ENCODE peak calls at places on chromosomes 16 and 17, in seven cellular contexts. Q is A549, S is K562, D is SK-N-SH, G is IMR-90, N is HepG2, R is H1. W is an unnamed sample.

GRCh38 chr17:40516581-40517285 is 15.3 kb upstream of the TNS4 start:
- DNase-seq in Q (peak; percentile 74), R (no peak), S (peak; percentile 66), N (peak; percentile 93), G (no peak), D (peak; percentile 43), W (peak; percentile 60)

GRCh38 chr17:80146121-80147034 is 550 bp downstream of the EIF4A3 start:
- DNase-seq in N (no peak), G (peak; percentile 16), S (peak; percentile 63), D (peak; percentile 79), Q (no peak), R (no peak), W (no peak)

GRCh38 chr17:66494023-66494803 is 191.8 kb downstream of the PRKCA start:
- DNase-seq in N (no peak), R (no peak), S (peak; percentile 31), G (peak; percentile 94), D (no peak), Q (peak; percentile 82), W (no peak)

GRCh38 chr17:48532261-48532660 is 1.4 kb upstream of the HOXB1 start:
- DNase-seq in R (no peak), Q (no peak), G (no peak), S (no peak), N (no peak), D (no peak), W (no peak)

GRCh38 chr17:40515491-40516041 is 14.1 kb upstream of the TNS4 start:
- DNase-seq in S (no peak), G (no peak), R (no peak), Q (no peak), N (no peak), D (no peak), W (no peak)

GRCh38 chr17:59643159-59643857 is 23.6 kb downstream of the CLTC start:
- DNase-seq in D (no peak), R (no peak), N (no peak), G (peak; percentile 61), S (no peak), Q (no peak), W (no peak)

GRCh38 chr16:65010136-65010535 is 111.7 kb downstream of the CDH11 start:
- DNase-seq in R (no peak), D (no peak), N (no peak), G (no peak), S (no peak), Q (no peak), W (no peak)

GRCh38 chr17:59327891-59328290 is 3.6 kb upstream of the YPEL2 start:
- DNase-seq in Q (no peak), N (no peak), D (peak; percentile 4), S (no peak), G (no peak), R (no peak), W (no peak)

GRCh38 chr16:15599303-15600070 is 43.5 kb downstream of the MARF1 start:
- DNase-seq in S (no peak), R (no peak), G (no peak), Q (no peak), D (no peak), N (no peak), W (no peak)

GRCh38 chr17:51119415-51120356 is 982 bp downstream of the SPAG9 start:
- DNase-seq in G (peak; percentile 46), S (no peak), N (peak; percentile 65), D (peak; percentile 24), R (no peak), Q (peak; percentile 50), W (no peak)

GRCh38 chr16:73183678-73184092 is 135.8 kb upstream of the ZFHX3 start:
- DNase-seq in S (no peak), N (no peak), D (peak; percentile 72), Q (no peak), R (no peak), G (no peak), W (no peak)

GRCh38 chr17:62678214-62678919 is 50.9 kb downstream of the MRC2 start:
- DNase-seq in D (peak; percentile 47), N (no peak), S (no peak), Q (no peak), R (no peak), G (no peak), W (no peak)

GRCh38 chr16:85227924-85228462 is 115.7 kb upstream of the CIBAR2 start:
- DNase-seq in Q (no peak), N (no peak), G (peak; percentile 76), S (peak; percentile 52), D (peak; percentile 69), R (no peak), W (no peak)

GRCh38 chr16:72740346-72740745 is 307.6 kb downstream of the ZFHX3 start:
- DNase-seq in N (no peak), R (no peak), D (no peak), Q (no peak), S (no peak), G (peak; percentile 43), W (no peak)

DNA sequence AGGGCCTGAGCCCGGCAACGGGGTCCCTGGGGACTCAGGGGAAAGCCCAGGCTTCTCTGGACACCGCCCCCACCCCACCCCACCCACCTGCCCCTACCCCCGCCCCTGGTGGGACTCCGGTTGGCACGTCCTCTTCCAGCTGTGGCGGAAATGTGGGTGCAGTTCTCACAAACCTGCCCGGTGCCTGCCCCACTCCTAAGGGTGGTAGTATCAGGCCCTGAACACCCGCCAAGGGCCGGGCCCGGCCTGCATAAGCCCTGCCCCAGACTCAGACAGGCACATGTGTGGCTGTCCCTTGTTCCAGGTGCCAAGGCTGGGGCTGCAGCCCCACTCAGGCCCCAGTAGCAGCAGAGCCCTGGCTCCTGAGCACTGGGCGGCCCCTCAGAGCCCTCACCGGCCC is 58.1 kb downstream of the ACTG1 start:
- DNase-seq in D (no peak), Q (no peak), R (no peak), G (no peak), N (no peak), S (no peak), W (no peak)
- TF ChIP-seq RFX5 in D (no peak), Q (no peak), R (no peak), G (no peak), N (no peak), S (no peak), W (no peak)

DNA sequence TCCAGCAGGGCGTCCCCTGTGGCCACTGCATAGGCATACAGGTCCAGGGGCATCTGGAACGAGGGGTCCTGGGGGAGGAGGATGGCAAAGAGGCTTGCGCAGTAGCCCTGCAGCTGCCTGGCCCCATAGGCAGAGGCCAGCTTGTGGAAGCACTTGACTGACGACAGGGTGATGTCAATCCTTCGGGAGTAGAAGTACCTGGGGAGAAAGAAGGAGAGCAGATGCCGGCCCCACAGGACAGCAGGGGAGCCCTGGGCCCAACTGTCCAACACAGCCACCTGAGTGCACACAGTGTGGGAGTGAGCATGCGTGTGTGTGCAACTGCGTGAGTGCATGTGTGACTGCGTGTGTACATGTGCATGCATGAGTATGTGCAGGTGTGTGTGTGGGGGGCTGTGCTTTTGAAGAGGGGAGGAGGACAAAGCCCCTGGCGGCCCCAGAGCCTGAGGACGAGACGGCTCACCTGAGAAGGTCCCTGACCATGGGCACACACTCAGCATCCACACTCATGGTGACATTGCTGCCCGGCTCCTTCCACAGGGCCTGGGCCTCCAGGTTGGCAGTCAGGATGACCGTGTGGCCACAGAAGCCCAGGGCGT is 7.1 kb downstream of the LGALS3BP start:
- DNase-seq in D (peak; percentile 54), Q (no peak), N (no peak), R (no peak), S (no peak), G (no peak), W (no peak)
- TF ChIP-seq RFX5 in D (no peak), Q (no peak), N (no peak), R (no peak), S (no peak), G (no peak), W (no peak)

DNA sequence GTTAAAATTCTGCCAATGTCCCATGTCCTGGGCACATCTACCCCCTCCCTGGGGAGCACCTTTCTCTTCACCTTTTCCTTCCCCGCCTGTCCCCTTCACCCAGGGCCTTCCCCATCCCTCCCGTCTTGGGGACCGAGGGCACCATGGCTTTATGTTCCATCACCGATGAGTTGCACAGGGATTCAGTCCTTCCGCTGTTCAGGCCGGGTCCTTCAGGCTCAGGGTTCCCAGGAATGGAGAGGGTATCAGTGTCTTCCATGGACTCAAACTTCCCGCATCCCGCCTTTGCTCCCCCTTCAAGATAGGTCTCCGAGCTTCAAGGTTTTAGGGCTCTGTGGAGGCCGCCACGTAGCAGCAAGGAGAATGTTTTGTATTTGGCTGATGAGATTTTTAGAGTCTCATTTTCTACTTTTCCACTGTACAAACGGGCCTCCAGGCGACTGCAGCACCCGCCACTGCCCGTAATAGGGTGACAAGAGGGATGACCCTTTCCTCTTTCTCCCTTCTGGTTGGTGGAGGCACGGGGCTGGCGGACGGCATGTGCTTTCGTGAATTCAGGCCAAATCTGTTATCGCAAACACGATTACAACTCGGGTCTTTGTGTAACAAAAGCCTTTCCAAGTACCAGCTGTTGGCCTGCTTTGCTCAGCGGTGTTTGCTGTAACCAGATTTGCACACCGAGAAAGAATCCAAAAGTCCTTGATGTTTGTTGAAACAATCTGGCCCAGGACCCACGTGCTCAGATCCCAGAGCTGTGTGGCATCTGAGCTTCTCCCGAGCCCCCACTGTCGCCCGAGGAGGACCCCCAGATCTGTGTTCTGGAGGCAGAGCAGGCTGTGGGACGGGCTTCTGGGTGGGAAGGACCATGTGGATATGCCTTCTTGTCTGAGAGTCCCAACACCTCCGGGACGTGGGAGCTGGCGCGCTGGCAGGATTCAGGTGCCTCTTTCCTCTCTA is 236.3 kb downstream of the SEC14L1 start:
- DNase-seq in R (no peak), Q (no peak), S (no peak), G (peak; percentile 92), D (peak; percentile 91), N (peak; percentile 95), W (no peak)
- TF ChIP-seq RFX5 in R (no peak), Q (no peak), S (no peak), G (no peak), D (peak; percentile 74), N (no peak), W (no peak)

GRCh38 chr16:79971237-79971572 is 370.7 kb upstream of the MAF start:
- DNase-seq in N (no peak), S (no peak), G (no peak), Q (no peak), R (no peak), D (no peak), W (no peak)

GRCh38 chr16:79972053-79972704 is 371.6 kb upstream of the MAF start:
- DNase-seq in S (peak; percentile 21), Q (no peak), R (no peak), G (no peak), N (no peak), D (no peak), W (no peak)

GRCh38 chr16:79970091-79970490 is 369.6 kb upstream of the MAF start:
- DNase-seq in Q (no peak), N (no peak), R (no peak), S (no peak), D (no peak), G (no peak), W (no peak)

GRCh38 chr16:79969458-79969857 is 368.9 kb upstream of the MAF start:
- DNase-seq in N (no peak), S (no peak), G (no peak), D (no peak), Q (no peak), R (no peak), W (no peak)

DNA sequence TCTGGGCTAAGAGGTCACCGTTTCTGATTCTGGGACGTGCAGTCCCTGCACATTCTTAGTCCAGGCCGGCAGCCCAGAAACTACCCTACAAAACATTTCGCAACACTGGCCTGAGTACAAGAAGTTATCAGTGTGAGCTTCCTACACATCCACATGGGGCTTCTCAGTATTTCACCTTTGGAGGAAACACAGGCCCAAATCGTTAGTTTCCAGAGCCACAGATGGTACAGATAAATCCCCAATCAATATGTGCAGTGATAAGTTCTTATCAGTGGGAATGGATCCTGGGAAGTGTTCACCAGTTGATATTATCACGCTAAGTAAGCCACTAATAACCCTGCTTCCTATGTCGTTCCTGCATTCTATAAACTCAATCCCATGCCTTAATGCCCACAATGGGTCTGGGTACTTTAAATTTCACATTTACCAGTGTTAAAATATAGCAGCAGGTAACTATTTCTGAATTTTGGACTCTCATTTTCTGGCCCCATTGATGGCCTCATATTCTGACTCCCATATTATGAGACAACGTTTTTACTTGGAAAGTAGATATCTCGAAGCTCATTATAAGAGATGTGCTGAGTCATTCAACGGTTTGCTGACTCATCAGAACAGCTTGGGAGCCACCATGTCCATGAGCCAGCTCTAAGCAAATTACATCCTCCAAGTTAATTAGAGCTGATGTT is 370.2 kb upstream of the MAF start:
- DNase-seq in N (no peak), Q (no peak), S (peak; percentile 69), R (no peak), G (no peak), D (no peak), W (no peak)
- TF ChIP-seq RFX5 in N (no peak), Q (no peak), S (peak; percentile 53), R (no peak), G (no peak), D (no peak), W (no peak)